ENCODE peak calls at places on chromosomes 1 and 21, in five cellular contexts. S, U, L, Q and A are unnamed samples.

GRCh38 chr1:40272653-40273213 is 14.7 kb downstream of the ZMPSTE24 start:
- DNase-seq in S (no peak), U (no peak), L (no peak), Q (no peak), A (no peak)

GRCh38 chr1:25122747-25123146 is 109.6 kb downstream of the SYF2 start:
- DNase-seq in S (no peak), U (no peak), L (no peak), Q (no peak), A (no peak)

GRCh38 chr1:169570172-169570574 is 16.1 kb downstream of the F5 start:
- DNase-seq in S (no peak), U (no peak), L (no peak), Q (no peak), A (no peak)

GRCh38 chr1:53964109-53964508 is 18.0 kb downstream of the LRRC42 start:
- DNase-seq in S (no peak), U (no peak), L (no peak), Q (no peak), A (no peak)

GRCh38 chr21:38182370-38182985 is 74.3 kb upstream of the KCNJ15 start:
- DNase-seq in S (no peak), U (no peak), L (no peak), Q (no peak), A (no peak)

GRCh38 chr1:150109567-150109966 is 40.1 kb upstream of the PLEKHO1 start:
- DNase-seq in S (no peak), U (no peak), L (no peak), Q (no peak), A (no peak)

GRCh38 chr1:231392380-231393131 is 29.5 kb downstream of the EGLN1 start:
- DNase-seq in S (no peak), U (no peak), L (no peak), Q (no peak), A (no peak)

GRCh38 chr1:235954306-235955283 is 87.9 kb upstream of the LYST start:
- DNase-seq in S (peak), U (no peak), L (peak), Q (no peak), A (peak)

GRCh38 chr1:206784471-206784903 is 12.2 kb upstream of the IL10 start:
- DNase-seq in S (peak), U (no peak), L (no peak), Q (no peak), A (peak)

GRCh38 chr1:13541435-13542215 is 27.8 kb upstream of the LRRC38 start:
- DNase-seq in S (no peak), U (no peak), L (no peak), Q (no peak), A (no peak)

GRCh38 chr1:24048205-24048869 is 63.6 kb downstream of the MYOM3 start:
- DNase-seq in S (no peak), U (no peak), L (no peak), Q (no peak), A (no peak)

GRCh38 chr1:165542647-165543046 is 1.2 kb upstream of the LRRC52 start:
- DNase-seq in S (no peak), U (no peak), L (no peak), Q (no peak), A (no peak)

GRCh38 chr1:227532019-227532619 is 31.2 kb upstream of the ZNF678 start:
- DNase-seq in S (no peak), U (no peak), L (no peak), Q (no peak), A (no peak)

GRCh38 chr1:245678866-245679411 is 524.2 kb downstream of the KIF26B start:
- DNase-seq in S (no peak), U (no peak), L (no peak), Q (no peak), A (no peak)

GRCh38 chr1:158864595-158864994 is 33.4 kb downstream of the MNDA start:
- DNase-seq in S (no peak), U (no peak), L (no peak), Q (no peak), A (no peak)

GRCh38 chr1:211613108-211613947 is 34.4 kb upstream of the SLC30A1 start:
- DNase-seq in S (no peak), U (no peak), L (peak), Q (peak), A (no peak)

GRCh38 chr1:198829948-198830347 is 191.1 kb downstream of the PTPRC start:
- DNase-seq in S (no peak), U (no peak), L (peak), Q (no peak), A (no peak)
- TF ChIP-seq CTCF in S (no peak), U (no peak), L (peak), Q (no peak), A (no peak)

DNA sequence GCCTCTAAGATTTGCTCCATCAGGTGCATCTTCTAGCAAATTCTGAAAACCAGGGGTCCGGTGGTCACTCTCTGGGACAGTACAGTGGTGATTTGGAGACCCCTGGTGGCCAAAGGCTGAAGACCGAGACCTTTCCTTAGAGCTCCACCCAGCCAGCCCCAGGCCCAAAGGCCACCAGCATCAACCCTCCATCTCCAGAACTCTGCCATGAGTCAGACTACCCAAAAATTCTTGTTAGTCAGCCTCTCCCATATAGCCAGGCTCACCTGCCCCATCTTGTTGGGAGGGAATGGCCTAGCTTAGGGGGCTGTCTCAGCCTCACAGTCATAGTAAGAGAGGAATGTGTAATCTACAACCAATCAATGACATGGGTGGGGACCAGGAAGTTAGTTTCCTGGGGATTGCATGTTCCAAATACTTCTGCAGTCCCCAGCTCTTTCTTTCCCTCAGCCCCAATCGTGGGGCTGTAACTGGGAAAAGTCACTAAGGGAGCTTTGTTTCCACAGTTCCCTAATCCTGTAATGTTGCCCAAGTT is 9.8 kb upstream of the COL8A2 start:
- DNase-seq in S (no peak), U (no peak), L (peak), Q (no peak), A (peak)
- TF ChIP-seq CTCF in S (peak), U (peak), L (peak), Q (peak), A (peak)

GRCh38 chr1:18041685-18042355 is 65.8 kb upstream of the IGSF21 start:
- DNase-seq in S (no peak), U (no peak), L (no peak), Q (no peak), A (no peak)
- TF ChIP-seq CTCF in S (no peak), U (no peak), L (peak), Q (no peak), A (no peak)

DNA sequence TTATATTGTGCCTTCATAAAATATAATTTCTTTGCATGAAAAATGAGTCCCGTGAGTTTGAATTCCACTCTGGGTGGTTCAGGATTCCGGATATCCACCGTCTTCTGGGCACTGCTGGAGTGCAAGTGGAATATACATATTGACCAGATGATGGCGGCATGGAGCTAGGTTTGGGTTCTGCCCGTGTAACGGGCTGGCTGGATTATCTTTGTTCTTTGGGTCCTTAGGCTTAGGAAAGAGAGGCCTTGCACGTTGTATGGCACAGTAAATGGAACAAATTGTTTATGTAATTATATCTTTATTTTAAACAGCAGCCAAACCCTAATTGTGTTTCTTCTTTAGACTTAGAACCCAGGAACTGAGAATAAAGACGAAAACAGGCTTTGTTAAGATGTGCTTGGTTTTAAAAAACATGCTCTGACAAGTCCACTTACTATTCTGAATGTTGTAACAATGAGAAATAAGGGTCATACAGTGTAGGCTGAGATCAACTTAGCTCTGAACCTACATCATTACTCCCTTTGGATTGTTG is 13.5 kb upstream of the ACBD6 start:
- DNase-seq in S (peak), U (no peak), L (peak), Q (no peak), A (peak)
- TF ChIP-seq CTCF in S (peak), U (peak), L (peak), Q (peak), A (peak)

GRCh38 chr1:1191734-1192133 is 14.7 kb downstream of the TNFRSF18 start:
- DNase-seq in S (no peak), U (peak), L (no peak), Q (no peak), A (no peak)
- TF ChIP-seq CTCF in S (no peak), U (no peak), L (no peak), Q (no peak), A (no peak)

GRCh38 chr1:44608141-44608540 is 66.1 kb downstream of the TMEM53 start:
- DNase-seq in S (no peak), U (no peak), L (no peak), Q (no peak), A (no peak)
- TF ChIP-seq CTCF in S (no peak), U (no peak), L (peak), Q (no peak), A (peak)

GRCh38 chr21:34517491-34518245 is 5.7 kb upstream of the KCNE1 start:
- DNase-seq in S (no peak), U (no peak), L (no peak), Q (no peak), A (no peak)
- TF ChIP-seq CTCF in S (no peak), U (no peak), L (peak), Q (peak), A (peak)

GRCh38 chr1:224831501-224831900 is 98.0 kb upstream of the DNAH14 start:
- DNase-seq in S (no peak), U (no peak), L (peak), Q (no peak), A (no peak)
- TF ChIP-seq CTCF in S (no peak), U (no peak), L (no peak), Q (no peak), A (no peak)